ENCODE peak calls at places on chromosomes 3 and 15, in six cellular contexts. L is GM06990; A is SK-N-DZ; E is stomach; C is GM12892; U is naive thymus-derived CD8-positive, alpha-beta T cell. Z is an unnamed sample.

GRCh38 chr3:149596136-149596770 is 61.6 kb downstream of the WWTR1 start:
- DNase-seq in L (no peak), A (no peak), E (no peak), C (no peak), U (no peak), Z (no peak)

GRCh38 chr15:47300035-47300434 is 417.3 kb upstream of the SEMA6D start:
- DNase-seq in L (no peak), A (no peak), E (no peak), C (no peak), U (no peak), Z (no peak)

GRCh38 chr3:79297242-79297641 is 470.6 kb downstream of the ROBO1 start:
- DNase-seq in L (no peak), A (no peak), E (no peak), C (no peak), U (no peak), Z (no peak)

GRCh38 chr15:62241135-62241770 is 76.2 kb upstream of the C2CD4B start:
- DNase-seq in L (no peak), A (peak; percentile 44), E (peak; percentile 42), C (no peak), U (no peak), Z (no peak)

GRCh38 chr3:168157301-168157700 is 61.6 kb upstream of the GOLIM4 start:
- DNase-seq in L (no peak), A (no peak), E (no peak), C (no peak), U (no peak), Z (no peak)

GRCh38 chr15:40092416-40093223 is 16.1 kb downstream of the BMF start:
- DNase-seq in L (no peak), A (no peak), E (no peak), C (no peak), U (no peak), Z (peak; percentile 73)

GRCh38 chr3:154718058-154718457 is 288.1 kb upstream of the GPR149 start:
- DNase-seq in L (no peak), A (no peak), E (no peak), C (no peak), U (no peak), Z (no peak)

GRCh38 chr15:53072077-53072476 is 281.9 kb upstream of the ONECUT1 start:
- DNase-seq in L (no peak), A (no peak), E (peak; percentile 61), C (no peak), U (no peak), Z (peak; percentile 83)

GRCh38 chr15:70339551-70340517 is 242.1 kb upstream of the TLE3 start:
- DNase-seq in L (no peak), A (peak; percentile 97), E (no peak), C (no peak), U (no peak), Z (no peak)

GRCh38 chr3:181614878-181615277 is 96.8 kb upstream of the SOX2 start:
- DNase-seq in L (no peak), A (no peak), E (no peak), C (no peak), U (no peak), Z (no peak)

GRCh38 chr3:184117649-184118048 is 17.5 kb upstream of the EIF2B5 start:
- DNase-seq in L (no peak), A (no peak), E (no peak), C (no peak), U (no peak), Z (no peak)

GRCh38 chr3:13087320-13087985 is 14.2 kb upstream of the IQSEC1 start:
- DNase-seq in L (no peak), A (no peak), E (no peak), C (no peak), U (no peak), Z (no peak)

GRCh38 chr3:139552632-139553335 is 13.2 kb upstream of the RBP1 start:
- DNase-seq in L (no peak), A (no peak), E (no peak), C (no peak), U (no peak), Z (peak; percentile 4)

GRCh38 chr3:20125912-20126311 is 60.1 kb downstream of the SGO1 start:
- DNase-seq in L (peak; percentile 64), A (no peak), E (no peak), C (peak; percentile 39), U (no peak), Z (no peak)

GRCh38 chr15:79872358-79873017 is 24.3 kb downstream of the MTHFS start:
- DNase-seq in L (no peak), A (no peak), E (no peak), C (no peak), U (peak; percentile 35), Z (no peak)

GRCh38 chr3:185900228-185900627 is 37.6 kb downstream of the TRA2B start:
- DNase-seq in L (no peak), A (no peak), E (no peak), C (no peak), U (no peak), Z (no peak)

GRCh38 chr15:39115379-39116057 is 465.4 kb upstream of the THBS1 start:
- DNase-seq in L (no peak), A (no peak), E (no peak), C (no peak), U (no peak), Z (no peak)

GRCh38 chr3:153649286-153649839 is 471.8 kb upstream of the ARHGEF26 start:
- DNase-seq in L (no peak), A (no peak), E (no peak), C (no peak), U (no peak), Z (no peak)

GRCh38 chr3:88031543-88032148 is 27.2 kb downstream of the CGGBP1 start:
- DNase-seq in L (peak; percentile 12), A (no peak), E (no peak), C (no peak), U (peak; percentile 55), Z (no peak)

GRCh38 chr15:42721016-42721415 is 15.9 kb downstream of the CDAN1 start:
- DNase-seq in L (no peak), A (no peak), E (no peak), C (no peak), U (no peak), Z (no peak)

GRCh38 chr3:156448300-156448699 is 106.6 kb downstream of the SSR3 start:
- DNase-seq in L (no peak), A (no peak), E (no peak), C (peak; percentile 6), U (peak; percentile 18), Z (no peak)

GRCh38 chr15:67824157-67824899 is 981 bp upstream of the SKOR1 start:
- DNase-seq in L (no peak), A (no peak), E (no peak), C (no peak), U (no peak), Z (no peak)

GRCh38 chr3:133426721-133427120 is 26.9 kb downstream of the BFSP2 start:
- DNase-seq in L (no peak), A (no peak), E (no peak), C (no peak), U (no peak), Z (no peak)

GRCh38 chr3:126544596-126545281 is 14.0 kb downstream of the C3orf22 start:
- DNase-seq in L (no peak), A (no peak), E (peak; percentile 21), C (no peak), U (no peak), Z (peak; percentile 27)

GRCh38 chr3:171615742-171616141 is 155.5 kb upstream of the TNIK start:
- DNase-seq in L (no peak), A (no peak), E (no peak), C (no peak), U (no peak), Z (no peak)

GRCh38 chr15:68618339-68619302 is 39.8 kb downstream of the CORO2B start:
- DNase-seq in L (no peak), A (no peak), E (no peak), C (no peak), U (no peak), Z (no peak)

GRCh38 chr3:105730973-105731372 is 137.8 kb downstream of the CBLB start:
- DNase-seq in L (peak; percentile 13), A (no peak), E (no peak), C (no peak), U (no peak), Z (no peak)

GRCh38 chr3:29695201-29695904 is 414.5 kb downstream of the RBMS3 start:
- DNase-seq in L (no peak), A (no peak), E (no peak), C (no peak), U (no peak), Z (no peak)

GRCh38 chr3:65052101-65052500 is 364.3 kb upstream of the ADAMTS9 start:
- DNase-seq in L (no peak), A (no peak), E (no peak), C (no peak), U (no peak), Z (no peak)

GRCh38 chr3:194686816-194687637 is 1.3 kb downstream of the FAM43A start:
- DNase-seq in L (peak; percentile 73), A (peak; percentile 61), E (peak; percentile 36), C (peak; percentile 22), U (peak; percentile 38), Z (peak; percentile 75)

Z was measured in mucosa of descending colon.